ENCODE peak calls at places on chromosome 5, in four cellular contexts. C, J, X and V are unnamed samples.

GRCh38 chr5:139795074-139796001 is at the start of gene PSD2:
- DNase-seq in C (no peak), X (no peak), J (peak; percentile 11), V (peak; percentile 17)

GRCh38 chr5:33588654-33589372 is 148.0 kb downstream of the TARS1 start:
- DNase-seq in C (no peak), X (no peak), J (peak; percentile 23), V (peak; percentile 6)

GRCh38 chr5:135829179-135829578 is 5.3 kb upstream of the SLC25A48 start:
- DNase-seq in X (no peak), C (no peak), J (no peak), V (no peak)

GRCh38 chr5:179833709-179834070 is 13.0 kb downstream of the SQSTM1 start:
- DNase-seq in X (no peak), J (no peak), C (no peak), V (no peak)

GRCh38 chr5:92337772-92338234 is 954.7 kb upstream of the ARRDC3 start:
- DNase-seq in C (peak; percentile 46), J (no peak), X (no peak), V (no peak)

GRCh38 chr5:157271740-157272271 is 5.9 kb downstream of the CYFIP2 start:
- DNase-seq in J (peak; percentile 94), C (no peak), X (no peak), V (peak; percentile 88)

GRCh38 chr5:39218482-39219381 is 631 bp downstream of the FYB1 start:
- DNase-seq in J (no peak), X (no peak), C (no peak), V (no peak)

GRCh38 chr5:147240266-147240985 is 5.6 kb downstream of the STK32A start:
- DNase-seq in J (no peak), X (no peak), C (no peak), V (no peak)

GRCh38 chr5:33114361-33114760 is 326.4 kb upstream of the TARS1 start:
- DNase-seq in C (no peak), X (no peak), J (no peak), V (no peak)

GRCh38 chr5:144448457-144448856 is 277.8 kb downstream of the KCTD16 start:
- DNase-seq in J (no peak), X (no peak), C (no peak), V (no peak)

GRCh38 chr5:88833371-88834107 is 49.4 kb downstream of the MEF2C start:
- DNase-seq in X (no peak), J (peak; percentile 62), C (peak; percentile 76), V (no peak)

GRCh38 chr5:22226423-22226822 is 626.7 kb downstream of the CDH12 start:
- DNase-seq in J (no peak), X (no peak), C (no peak), V (no peak)

GRCh38 chr5:82931110-82931509 is 146.1 kb downstream of the TMEM167A start:
- DNase-seq in J (no peak), C (peak; percentile 48), X (no peak), V (no peak)

GRCh38 chr5:68646142-68646541 is 430.6 kb downstream of the PIK3R1 start:
- DNase-seq in J (no peak), C (no peak), X (no peak), V (no peak)

GRCh38 chr5:120678279-120678678 is 214.2 kb downstream of the PRR16 start:
- DNase-seq in J (no peak), C (peak; percentile 68), X (peak; percentile 11), V (no peak)

GRCh38 chr5:125409101-125409495 is 662.7 kb upstream of the ZNF608 start:
- DNase-seq in C (no peak), X (no peak), J (no peak), V (no peak)

GRCh38 chr5:39411051-39411450 is 13.7 kb downstream of the DAB2 start:
- DNase-seq in C (peak; percentile 64), X (no peak), J (no peak), V (no peak)

GRCh38 chr5:170114271-170114670 is 8.6 kb downstream of the FOXI1 start:
- DNase-seq in X (no peak), J (no peak), C (no peak), V (no peak)

GRCh38 chr5:146662229-146662628 is 146.2 kb upstream of the GPR151 start:
- DNase-seq in J (peak; percentile 41), X (no peak), C (peak; percentile 14), V (peak; percentile 1)

GRCh38 chr5:56170557-56170956 is 62.6 kb downstream of the ANKRD55 start:
- DNase-seq in C (peak; percentile 95), X (no peak), J (no peak), V (no peak)

DNA sequence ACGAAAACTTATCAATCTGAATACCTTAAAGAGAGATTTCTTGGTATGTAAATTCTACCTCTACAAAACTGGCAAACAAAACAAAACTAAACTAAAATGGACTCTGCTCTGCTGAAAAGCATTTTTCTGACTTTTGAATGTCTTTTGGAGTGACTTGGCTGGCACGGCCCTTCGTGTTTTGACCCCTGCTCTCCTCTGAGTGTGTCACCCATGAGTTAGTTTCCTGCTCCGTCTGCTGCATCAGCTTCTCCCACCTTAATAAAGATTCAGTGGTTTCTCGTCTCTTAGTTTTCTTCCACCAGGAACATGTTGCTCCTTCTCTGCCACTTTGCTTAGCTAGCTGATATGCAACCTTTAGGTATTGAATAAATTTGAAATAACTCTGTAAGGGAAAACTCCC is 1084.0 kb upstream of the CDH18 start:
- DNase-seq in J (no peak), X (no peak), C (peak; percentile 8), V (no peak)
- H3K4me3 ChIP-seq in J (no peak overlapping the region), X (no peak overlapping the region), C (no peak overlapping the region), V (no peak overlapping the region)

DNA sequence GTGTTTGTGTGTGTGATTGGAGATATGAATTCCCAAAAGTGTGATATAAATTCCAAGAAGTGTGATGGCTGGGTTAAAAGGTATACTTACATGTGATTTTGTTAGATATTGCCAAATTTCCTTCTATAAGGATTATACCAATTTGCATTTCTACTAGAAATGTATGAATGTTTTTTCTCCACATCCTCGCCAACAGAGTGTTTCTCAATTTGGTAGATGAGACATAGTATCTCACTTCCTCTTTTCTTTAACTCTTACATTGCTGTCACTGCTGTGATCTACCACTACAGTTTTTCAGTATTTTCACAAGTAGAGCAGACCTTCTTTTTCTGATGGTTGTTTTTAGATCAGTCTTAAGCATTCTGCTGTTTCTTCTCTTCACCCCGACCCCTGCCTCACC is 111.3 kb downstream of the FER start:
- DNase-seq in C (peak; percentile 5), X (no peak), J (no peak), V (no peak)
- H3K4me3 ChIP-seq in C (no peak overlapping the region), X (no peak overlapping the region), J (no peak overlapping the region), V (no peak overlapping the region)

GRCh38 chr5:3796736-3797135 is 201.1 kb downstream of the IRX1 start:
- DNase-seq in X (no peak), J (no peak), C (no peak), V (no peak)

GRCh38 chr5:3801967-3802366 is 206.3 kb downstream of the IRX1 start:
- DNase-seq in J (no peak), X (no peak), C (no peak), V (no peak)
- H3K4me3 ChIP-seq in J (no peak overlapping the region), X (no peak overlapping the region), C (no peak overlapping the region), V (no peak overlapping the region)

GRCh38 chr5:134267366-134268018 is 41.6 kb upstream of the PPP2CA start:
- DNase-seq in J (no peak), X (no peak), C (peak; percentile 47), V (no peak)
- H3K4me3 ChIP-seq in J (no peak overlapping the region), X (no peak overlapping the region), C (no peak overlapping the region), V (no peak overlapping the region)

DNA sequence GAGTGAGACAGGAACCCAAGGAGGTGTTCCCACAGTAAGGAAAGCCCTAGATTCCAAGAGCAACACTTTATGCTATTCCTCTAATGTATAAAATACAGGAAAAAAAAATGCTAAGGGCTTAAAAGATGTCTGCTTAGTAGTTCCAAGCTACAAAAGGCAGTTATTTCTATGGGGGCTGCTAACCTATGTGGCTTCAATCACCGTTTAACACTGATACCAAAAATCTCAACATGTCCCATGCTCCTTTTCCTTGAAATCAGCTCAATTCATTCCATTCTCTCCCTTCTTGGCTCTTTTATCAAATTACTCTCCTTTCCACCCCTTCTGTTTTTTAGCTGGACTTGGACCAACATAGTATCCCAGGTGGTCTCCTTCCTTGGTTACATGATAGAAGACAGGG is 20.6 kb downstream of the CCNH start:
- DNase-seq in J (no peak), C (no peak), X (no peak), V (no peak)
- H3K4me3 ChIP-seq in J (no peak overlapping the region), C (no peak overlapping the region), X (no peak overlapping the region), V (no peak overlapping the region)

GRCh38 chr5:10734050-10734709 is 26.9 kb downstream of the DAP start:
- DNase-seq in X (no peak), J (no peak), C (no peak), V (no peak)

GRCh38 chr5:10736354-10736753 is 24.7 kb downstream of the DAP start:
- DNase-seq in J (no peak), C (no peak), X (no peak), V (no peak)

GRCh38 chr5:10735569-10736255 is 25.3 kb downstream of the DAP start:
- DNase-seq in X (no peak), J (no peak), C (no peak), V (no peak)

GRCh38 chr5:10733426-10733825 is 27.6 kb downstream of the DAP start:
- DNase-seq in X (no peak), C (no peak), J (no peak), V (no peak)

DNA sequence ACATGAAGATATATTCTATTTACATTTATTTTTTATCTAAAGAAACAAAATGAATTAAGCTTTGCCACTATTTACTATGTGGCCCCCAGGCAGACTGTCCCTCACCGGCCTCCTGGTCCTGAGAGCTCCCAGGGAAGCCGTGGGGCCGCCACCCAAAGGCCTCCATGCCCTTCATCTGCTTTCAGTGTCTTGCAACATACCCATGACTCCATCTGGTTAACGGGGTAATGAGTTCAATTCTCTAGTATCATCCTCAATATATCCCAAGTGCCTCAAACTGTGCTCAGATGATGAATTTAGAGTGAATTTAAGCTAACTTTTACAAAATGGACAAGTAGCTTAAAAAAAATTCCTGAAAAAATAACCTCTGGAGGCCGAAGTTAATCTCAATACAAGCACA is 26.2 kb downstream of the DAP start:
- DNase-seq in C (no peak), X (no peak), J (no peak), V (no peak)
- H3K4me3 ChIP-seq in C (no peak overlapping the region), X (no peak overlapping the region), J (no peak overlapping the region), V (no peak overlapping the region)